ENCODE peak calls at places on chromosome 3, in nine cellular contexts. V is EL, U is ovary, H is AG04449, D is AG20443, J is neural crest cell, G is memory B cell, R is adipocyte, Y is skeletal muscle cell. X is an unnamed sample.

GRCh38 chr3:158312560-158313141 is 202.8 kb downstream of the RSRC1 start:
- DNase-seq in D (no peak), J (no peak), G (no peak), Y (no peak), R (no peak), U (no peak), H (no peak), V (no peak), X (no peak)

GRCh38 chr3:135165260-135165659 is 370.2 kb downstream of the EPHB1 start:
- DNase-seq in U (no peak), R (no peak), H (no peak), J (no peak), D (no peak), V (no peak), Y (no peak), G (no peak), X (no peak)

GRCh38 chr3:112046599-112046998 is 12.1 kb downstream of the TMPRSS7 start:
- DNase-seq in H (no peak), G (no peak), Y (no peak), R (peak), J (no peak), U (no peak), D (no peak), V (peak), X (peak)

GRCh38 chr3:181075098-181075497 is 85.6 kb upstream of the DNAJC19 start:
- DNase-seq in D (no peak), R (no peak), H (no peak), U (no peak), V (no peak), J (no peak), G (no peak), Y (no peak), X (no peak)

GRCh38 chr3:178823140-178823539 is 248.5 kb downstream of the ZMAT3 start:
- DNase-seq in R (no peak), G (no peak), Y (no peak), U (peak), H (no peak), D (no peak), J (no peak), V (no peak), X (no peak)

GRCh38 chr3:170660139-170660538 is 74.3 kb upstream of the SLC7A14 start:
- DNase-seq in U (no peak), J (no peak), R (no peak), D (no peak), H (no peak), V (no peak), Y (no peak), G (no peak), X (no peak)

GRCh38 chr3:162487138-162487537 is 990.5 kb downstream of the OTOL1 start:
- DNase-seq in G (no peak), V (no peak), H (no peak), Y (peak), D (no peak), U (no peak), J (no peak), R (peak), X (no peak)

GRCh38 chr3:151909720-151910405 is 36.4 kb downstream of the SUCNR1 start:
- DNase-seq in Y (no peak), J (no peak), H (no peak), D (peak), R (no peak), U (no peak), V (peak), G (no peak), X (no peak)

GRCh38 chr3:150723946-150724345 is 20.2 kb upstream of the ERICH6 start:
- DNase-seq in Y (no peak), U (no peak), D (no peak), H (no peak), J (no peak), G (no peak), V (no peak), R (no peak), X (no peak)

GRCh38 chr3:31934018-31934417 is 47.0 kb downstream of the OSBPL10 start:
- DNase-seq in D (no peak), J (no peak), V (no peak), G (no peak), Y (no peak), H (no peak), U (no peak), R (peak), X (no peak)

GRCh38 chr3:16313955-16314645 is 49.1 kb downstream of the OXNAD1 start:
- DNase-seq in H (no peak), D (no peak), J (no peak), U (no peak), Y (no peak), V (no peak), R (no peak), G (no peak), X (no peak)

GRCh38 chr3:56494679-56495322 is 26.5 kb upstream of the ERC2 start:
- DNase-seq in G (peak), Y (peak), J (peak), H (peak), R (peak), U (peak), V (peak), D (peak), X (peak)

GRCh38 chr3:127964053-127964452 is 49.0 kb downstream of the KBTBD12 start:
- DNase-seq in D (no peak), V (no peak), U (no peak), R (peak), J (no peak), H (no peak), Y (peak), G (no peak), X (peak)

GRCh38 chr3:146250449-146251382 is at the start of gene PLSCR4:
- DNase-seq in V (peak), H (no peak), J (peak), U (peak), D (peak), R (peak), Y (peak), G (no peak), X (peak)

GRCh38 chr3:87036671-87037070 is 45.7 kb upstream of the VGLL3 start:
- DNase-seq in G (no peak), J (no peak), H (no peak), V (no peak), Y (no peak), D (no peak), R (no peak), U (no peak), X (no peak)

GRCh38 chr3:54873059-54873695 is 54.7 kb downstream of the LRTM1 start:
- DNase-seq in Y (no peak), J (no peak), G (no peak), U (no peak), D (no peak), V (no peak), R (no peak), H (no peak), X (no peak)

GRCh38 chr3:55648591-55649318 is 161.6 kb upstream of the WNT5A start:
- DNase-seq in H (no peak), D (no peak), G (no peak), U (no peak), Y (no peak), R (no peak), J (no peak), V (no peak), X (no peak)

GRCh38 chr3:184737641-184738518 is 26.0 kb upstream of the MAGEF1 start:
- DNase-seq in D (peak), Y (no peak), J (no peak), H (no peak), G (no peak), U (no peak), V (peak), R (peak), X (peak)

GRCh38 chr3:135633078-135633477 is 332.4 kb upstream of the PPP2R3A start:
- DNase-seq in G (no peak), J (no peak), V (no peak), U (no peak), H (no peak), D (no peak), R (no peak), Y (no peak), X (no peak)

GRCh38 chr3:16884084-16884747 is 539 bp upstream of the PLCL2 start:
- DNase-seq in H (no peak), U (peak), G (peak), V (peak), Y (no peak), R (peak), D (peak), J (peak), X (no peak)

GRCh38 chr3:37646865-37647264 is 214.8 kb upstream of the CTDSPL start:
- DNase-seq in H (no peak), J (no peak), V (no peak), D (no peak), G (no peak), Y (no peak), R (no peak), U (no peak), X (peak)

GRCh38 chr3:37863552-37863865 is 1.8 kb downstream of the CTDSPL start:
- DNase-seq in D (no peak), U (no peak), H (no peak), R (no peak), Y (no peak), G (no peak), J (no peak), V (no peak), X (no peak)

GRCh38 chr3:106333911-106334618 is 465.3 kb upstream of the CBLB start:
- DNase-seq in H (no peak), D (peak), G (no peak), Y (peak), R (peak), V (peak), J (no peak), U (no peak), X (peak)

GRCh38 chr3:161893972-161894371 is 397.4 kb downstream of the OTOL1 start:
- DNase-seq in Y (peak), R (peak), D (no peak), V (peak), J (no peak), H (no peak), G (no peak), U (no peak), X (no peak)

GRCh38 chr3:192816274-192816853 is 89.0 kb upstream of the FGF12 start:
- DNase-seq in J (peak), H (no peak), U (no peak), Y (no peak), D (peak), R (peak), V (peak), G (no peak), X (peak)

GRCh38 chr3:104102386-104102785 is 1264.3 kb upstream of the ALCAM start:
- DNase-seq in U (no peak), V (peak), D (peak), J (peak), R (peak), H (no peak), Y (peak), G (no peak), X (peak)

GRCh38 chr3:171838218-171838720 is 4.9 kb upstream of the TMEM212 start:
- DNase-seq in V (peak), G (no peak), J (peak), D (peak), R (peak), H (no peak), Y (peak), U (peak), X (peak)

GRCh38 chr3:29694783-29695182 is 413.9 kb downstream of the RBMS3 start:
- DNase-seq in D (peak), Y (peak), V (peak), H (peak), J (no peak), U (no peak), R (peak), G (no peak), X (peak)

GRCh38 chr3:12193485-12194165 is 34.9 kb upstream of the TIMP4 start:
- DNase-seq in D (peak), H (peak), U (no peak), R (peak), J (no peak), Y (peak), G (no peak), V (peak), X (peak)

GRCh38 chr3:44554626-44555592 is at the start of gene ZKSCAN7:
- DNase-seq in R (peak), H (no peak), D (peak), Y (no peak), U (peak), G (peak), J (peak), V (peak), X (peak)

GRCh38 chr3:66452247-66453040 is 48.4 kb downstream of the LRIG1 start:
- DNase-seq in U (peak), J (no peak), V (no peak), H (no peak), Y (no peak), D (no peak), G (no peak), R (no peak), X (no peak)

GRCh38 chr3:111584724-111585123 is 10.4 kb downstream of the ZBED2 start:
- DNase-seq in D (no peak), V (no peak), G (no peak), R (no peak), H (no peak), U (no peak), Y (no peak), J (no peak), X (peak)

GRCh38 chr3:169227911-169228310 is 435.6 kb downstream of the MECOM start:
- DNase-seq in U (no peak), Y (no peak), J (no peak), H (peak), D (peak), V (peak), R (peak), G (no peak), X (no peak)

GRCh38 chr3:110234831-110235230 is 836.8 kb upstream of the NECTIN3 start:
- DNase-seq in Y (no peak), G (no peak), U (no peak), J (no peak), D (peak), R (peak), H (no peak), V (peak), X (no peak)

GRCh38 chr3:13815088-13815683 is 64.7 kb downstream of the WNT7A start:
- DNase-seq in V (no peak), U (no peak), G (no peak), H (no peak), R (no peak), J (no peak), Y (no peak), D (no peak), X (no peak)

X was measured in mammary epithelial cell.